ENCODE peak calls at places on chromosome 3, in ten cellular contexts. G is HCT116, N is IMR-90, H is Peyer's patch, F is K562, X is ovary, Z is spleen, J is lower lobe of right lung, S is tibial artery, E is tibial nerve. Y is an unnamed sample.
A peak's percentile ranks its signal among the peaks of the same experiment; 100 is the strongest.

GRCh38 chr3:89851974-89852621 is 744.7 kb downstream of the EPHA3 start:
- DNase-seq in G (no peak), N (peak; percentile 14), H (no peak), F (no peak), X (no peak), Z (no peak), J (no peak), S (no peak), E (no peak), Y (peak; percentile 69)

GRCh38 chr3:59027607-59028006 is 22.2 kb downstream of the CFAP20DC start:
- DNase-seq in G (no peak), N (no peak), H (no peak), F (no peak), X (no peak), Z (no peak), J (no peak), S (no peak), E (no peak), Y (no peak)

GRCh38 chr3:177051419-177051818 is 145.9 kb downstream of the TBL1XR1 start:
- DNase-seq in G (no peak), N (no peak), H (no peak), F (no peak), X (no peak), Z (no peak), J (no peak), S (no peak), E (no peak), Y (no peak)

GRCh38 chr3:51712020-51712385 is 5.1 kb downstream of the GRM2 start:
- DNase-seq in G (no peak), N (no peak), H (no peak), F (no peak), X (no peak), Z (no peak), J (no peak), S (no peak), E (no peak), Y (no peak)

GRCh38 chr3:188037965-188038581 is 115.9 kb upstream of the LPP start:
- DNase-seq in G (no peak), N (peak; percentile 25), H (no peak), F (no peak), X (no peak), Z (no peak), J (no peak), S (no peak), E (no peak), Y (no peak)

GRCh38 chr3:59559721-59560514 is 510.1 kb upstream of the CFAP20DC start:
- DNase-seq in G (peak; percentile 23), N (peak; percentile 97), H (no peak), F (no peak), X (no peak), Z (no peak), J (no peak), S (no peak), E (no peak), Y (no peak)

GRCh38 chr3:77188210-77188609 is 148.3 kb downstream of the ROBO2 start:
- DNase-seq in G (no peak), N (no peak), H (no peak), F (no peak), X (no peak), Z (no peak), J (no peak), S (no peak), E (no peak), Y (no peak)

GRCh38 chr3:185084883-185085282 is 68.0 kb downstream of the C3orf70 start:
- DNase-seq in G (no peak), N (peak; percentile 77), H (no peak), F (no peak), X (no peak), Z (no peak), J (no peak), S (no peak), E (no peak), Y (no peak)

GRCh38 chr3:31917303-31917903 is 63.7 kb downstream of the OSBPL10 start:
- DNase-seq in G (no peak), N (no peak), H (peak; percentile 36), F (no peak), X (no peak), Z (no peak), J (no peak), S (no peak), E (no peak), Y (no peak)

GRCh38 chr3:27031476-27031875 is 337.7 kb downstream of the NEK10 start:
- DNase-seq in G (no peak), N (no peak), H (no peak), F (no peak), X (no peak), Z (no peak), J (no peak), S (no peak), E (no peak), Y (no peak)

GRCh38 chr3:124149081-124149480 is 157.2 kb upstream of the ROPN1 start:
- DNase-seq in G (no peak), N (no peak), H (no peak), F (no peak), X (no peak), Z (no peak), J (no peak), S (no peak), E (no peak), Y (no peak)

GRCh38 chr3:106206165-106206564 is 337.4 kb upstream of the CBLB start:
- DNase-seq in G (no peak), N (peak; percentile 36), H (peak; percentile 28), F (no peak), X (no peak), Z (no peak), J (no peak), S (no peak), E (no peak), Y (no peak)

GRCh38 chr3:11021611-11022011 is 29.1 kb downstream of the SLC6A1 start:
- DNase-seq in G (no peak), N (no peak), H (no peak), F (no peak), X (no peak), Z (no peak), J (no peak), S (no peak), E (no peak), Y (no peak)

GRCh38 chr3:38107911-38108648 is 28.8 kb downstream of the ACAA1 start:
- DNase-seq in G (no peak), N (no peak), H (no peak), F (no peak), X (no peak), Z (no peak), J (peak; percentile 28), S (peak; percentile 14), E (no peak), Y (no peak)

GRCh38 chr3:191768421-191768820 is 307.5 kb downstream of the PYDC2 start:
- DNase-seq in G (no peak), N (no peak), H (no peak), F (no peak), X (no peak), Z (no peak), J (no peak), S (no peak), E (no peak), Y (no peak)

GRCh38 chr3:11236588-11237461 is 35.4 kb upstream of the ATG7 start:
- DNase-seq in G (peak; percentile 64), N (peak; percentile 69), H (peak; percentile 77), F (peak; percentile 79), X (peak; percentile 60), Z (peak; percentile 88), J (peak; percentile 77), S (peak; percentile 50), E (peak; percentile 41), Y (peak; percentile 91)

GRCh38 chr3:134527037-134527436 is 41.2 kb downstream of the CEP63 start:
- DNase-seq in G (no peak), N (peak; percentile 18), H (no peak), F (peak; percentile 23), X (no peak), Z (peak; percentile 75), J (no peak), S (no peak), E (no peak), Y (no peak)

GRCh38 chr3:127445581-127446368 is 144.8 kb downstream of the TPRA1 start:
- DNase-seq in G (no peak), N (no peak), H (no peak), F (no peak), X (peak; percentile 17), Z (peak; percentile 61), J (no peak), S (peak; percentile 5), E (no peak), Y (no peak)

GRCh38 chr3:169710619-169711018 is 47.1 kb upstream of the MECOM start:
- DNase-seq in G (no peak), N (peak; percentile 81), H (no peak), F (no peak), X (no peak), Z (no peak), J (no peak), S (no peak), E (no peak), Y (no peak)

GRCh38 chr3:107432013-107432515 is 54.8 kb downstream of the CCDC54 start:
- DNase-seq in G (no peak), N (peak; percentile 10), H (no peak), F (no peak), X (peak; percentile 51), Z (no peak), J (no peak), S (no peak), E (no peak), Y (no peak)
- TF ChIP-seq CTCF in G (no peak), N (no peak), H (no peak), F (no peak), X (no peak), Z (no peak), J (no peak), S (peak; percentile 45), E (no peak), Y (no peak)

DNA sequence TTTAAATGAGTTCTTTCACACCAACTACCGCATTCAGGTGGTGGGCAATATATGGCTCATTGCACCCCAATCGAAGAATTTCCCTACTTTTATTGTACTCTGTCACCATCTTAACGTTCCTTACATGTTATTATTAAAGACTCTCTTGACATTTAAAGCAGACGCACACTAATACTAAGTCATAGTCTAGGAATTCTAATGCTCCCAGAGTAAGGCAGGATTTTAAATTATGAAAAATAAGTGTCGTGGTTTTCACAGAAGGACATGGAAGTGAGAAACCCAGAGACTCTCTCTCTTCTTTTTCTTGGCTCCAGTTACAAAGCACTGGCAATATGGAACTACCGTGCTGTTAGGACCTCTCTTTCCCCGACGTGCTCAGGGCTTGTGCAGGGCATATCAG is 591.0 kb downstream of the FOXP1 start:
- DNase-seq in G (no peak), N (peak; percentile 60), H (no peak), F (no peak), X (no peak), Z (no peak), J (no peak), S (no peak), E (no peak), Y (no peak)
- H3K4me1 ChIP-seq in G (no peaks in the 10 kb centered on the region), N (peaks cover 18% of the 10 kb centered on the region), H (no peaks in the 10 kb centered on the region), F (no peaks in the 10 kb centered on the region), X (no peaks in the 10 kb centered on the region), Z (peaks cover 20% of the 10 kb centered on the region), J (peaks cover 14% of the 10 kb centered on the region), S (peaks cover 70% of the 10 kb centered on the region), E (peaks cover 21% of the 10 kb centered on the region), Y (no peaks in the 10 kb centered on the region)

GRCh38 chr3:43014216-43014615 is 35.1 kb downstream of the GASK1A start:
- DNase-seq in G (no peak), N (no peak), H (no peak), F (no peak), X (no peak), Z (no peak), J (no peak), S (no peak), E (no peak), Y (no peak)
- H3K9me3 ChIP-seq in G (no peaks in the 10 kb centered on the region), N (peaks cover 5% of the 10 kb centered on the region), H (peaks cover 12% of the 10 kb centered on the region), F (no peaks in the 10 kb centered on the region), X (no peaks in the 10 kb centered on the region), Z (no peaks in the 10 kb centered on the region), J (peaks cover 7% of the 10 kb centered on the region), S (no peaks in the 10 kb centered on the region), E (no peaks in the 10 kb centered on the region), Y (peaks cover 5% of the 10 kb centered on the region)

GRCh38 chr3:159112724-159113123 is 310.9 kb downstream of the MFSD1 start:
- DNase-seq in G (no peak), N (no peak), H (no peak), F (no peak), X (no peak), Z (no peak), J (no peak), S (no peak), E (no peak), Y (no peak)
- TF ChIP-seq CTCF in G (no peak), N (no peak), H (no peak), F (no peak), X (no peak), Z (no peak), J (no peak), S (no peak), E (no peak), Y (no peak)